ENCODE peak calls at places on chromosomes 11 and 22, in nine cellular contexts. One of them, this sample, is unnamed. For H3K27me3, H3K36me3 and H3K4me1, the result is how much of the 10 kb centered on the place peaks cover.

GRCh38 chr22:26894766-26895485 is 237.5 kb downstream of the MIAT start:
- DNase-seq in lung: peak
- DNase-seq in SJSA1: peak
- DNase-seq in ascending aorta: peak
- DNase-seq in fibroblast of lung: peak
- DNase-seq in mesenchymal stem cell: peak
- DNase-seq in pancreas: peak
- DNase-seq in mesendoderm: no peak
- DNase-seq in GM23248: peak
- DNase-seq in this sample: no peak

GRCh38 chr22:26702906-26703830 is 45.8 kb downstream of the MIAT start:
- DNase-seq in pancreas: no peak
- DNase-seq in mesenchymal stem cell: no peak
- DNase-seq in ascending aorta: no peak
- DNase-seq in lung: no peak
- DNase-seq in mesendoderm: no peak
- DNase-seq in fibroblast of lung: peak
- DNase-seq in GM23248: peak
- DNase-seq in SJSA1: peak
- DNase-seq in this sample: no peak

GRCh38 chr11:122748968-122749687 is 89.2 kb upstream of the CRTAM start:
- DNase-seq in pancreas: no peak
- DNase-seq in SJSA1: peak
- DNase-seq in mesendoderm: no peak
- DNase-seq in GM23248: peak
- DNase-seq in lung: peak
- DNase-seq in mesenchymal stem cell: peak
- DNase-seq in ascending aorta: peak
- DNase-seq in fibroblast of lung: peak
- DNase-seq in this sample: peak

GRCh38 chr11:34501500-34501899 is 12.1 kb downstream of the ELF5 start:
- DNase-seq in GM23248: peak
- DNase-seq in fibroblast of lung: peak
- DNase-seq in mesenchymal stem cell: peak
- DNase-seq in lung: peak
- DNase-seq in pancreas: no peak
- DNase-seq in SJSA1: no peak
- DNase-seq in ascending aorta: no peak
- DNase-seq in mesendoderm: no peak
- DNase-seq in this sample: no peak

GRCh38 chr11:112529071-112529470 is 268.4 kb upstream of the PLET1 start:
- DNase-seq in mesendoderm: no peak
- DNase-seq in fibroblast of lung: no peak
- DNase-seq in lung: no peak
- DNase-seq in ascending aorta: no peak
- DNase-seq in pancreas: no peak
- DNase-seq in GM23248: no peak
- DNase-seq in SJSA1: no peak
- DNase-seq in mesenchymal stem cell: no peak
- DNase-seq in this sample: no peak

GRCh38 chr22:47401976-47402770 is 639.7 kb downstream of the TBC1D22A start:
- DNase-seq in ascending aorta: no peak
- DNase-seq in pancreas: no peak
- DNase-seq in SJSA1: no peak
- DNase-seq in mesenchymal stem cell: no peak
- DNase-seq in lung: no peak
- DNase-seq in fibroblast of lung: no peak
- DNase-seq in GM23248: peak
- DNase-seq in mesendoderm: no peak
- DNase-seq in this sample: no peak

GRCh38 chr22:47692811-47693210 is 930.4 kb downstream of the TBC1D22A start:
- DNase-seq in fibroblast of lung: no peak
- DNase-seq in mesenchymal stem cell: no peak
- DNase-seq in lung: no peak
- DNase-seq in SJSA1: no peak
- DNase-seq in pancreas: no peak
- DNase-seq in ascending aorta: no peak
- DNase-seq in mesendoderm: no peak
- DNase-seq in GM23248: no peak
- DNase-seq in this sample: no peak

GRCh38 chr22:29300807-29301601 is 5.4 kb upstream of the GAS2L1 start:
- DNase-seq in mesendoderm: peak
- DNase-seq in GM23248: no peak
- DNase-seq in mesenchymal stem cell: no peak
- DNase-seq in SJSA1: no peak
- DNase-seq in ascending aorta: no peak
- DNase-seq in fibroblast of lung: no peak
- DNase-seq in pancreas: peak
- DNase-seq in lung: no peak
- DNase-seq in this sample: no peak

GRCh38 chr11:73760066-73760679 is 701 bp downstream of the RAB6A start:
- DNase-seq in fibroblast of lung: peak
- DNase-seq in pancreas: peak
- DNase-seq in ascending aorta: peak
- DNase-seq in SJSA1: no peak
- DNase-seq in mesenchymal stem cell: peak
- DNase-seq in GM23248: peak
- DNase-seq in mesendoderm: peak
- DNase-seq in lung: peak
- DNase-seq in this sample: peak

GRCh38 chr22:17091851-17092250 is 7.1 kb downstream of the IL17RA start:
- DNase-seq in lung: no peak
- DNase-seq in mesenchymal stem cell: no peak
- DNase-seq in pancreas: no peak
- DNase-seq in GM23248: no peak
- DNase-seq in mesendoderm: no peak
- DNase-seq in SJSA1: no peak
- DNase-seq in fibroblast of lung: no peak
- DNase-seq in ascending aorta: no peak
- DNase-seq in this sample: no peak

GRCh38 chr11:120215634-120216033 is 4.8 kb downstream of the OAF start:
- DNase-seq in mesenchymal stem cell: peak
- DNase-seq in lung: no peak
- DNase-seq in ascending aorta: peak
- DNase-seq in pancreas: no peak
- DNase-seq in GM23248: peak
- DNase-seq in mesendoderm: no peak
- DNase-seq in fibroblast of lung: peak
- DNase-seq in SJSA1: no peak
- DNase-seq in this sample: no peak

GRCh38 chr22:31995046-31995445 is 48.0 kb upstream of the SLC5A1 start:
- DNase-seq in lung: no peak
- DNase-seq in ascending aorta: no peak
- DNase-seq in SJSA1: no peak
- DNase-seq in mesenchymal stem cell: no peak
- DNase-seq in mesendoderm: peak
- DNase-seq in pancreas: no peak
- DNase-seq in fibroblast of lung: no peak
- DNase-seq in GM23248: no peak
- DNase-seq in this sample: peak

GRCh38 chr11:45145421-45146071 is 893 bp upstream of the PRDM11 start:
- DNase-seq in fibroblast of lung: peak
- DNase-seq in pancreas: peak
- DNase-seq in SJSA1: no peak
- DNase-seq in lung: peak
- DNase-seq in mesendoderm: peak
- DNase-seq in mesenchymal stem cell: peak
- DNase-seq in GM23248: peak
- DNase-seq in ascending aorta: peak
- DNase-seq in this sample: peak

GRCh38 chr11:77402218-77402556 is 71.7 kb downstream of the PAK1 start:
- DNase-seq in mesendoderm: no peak
- DNase-seq in fibroblast of lung: no peak
- DNase-seq in mesenchymal stem cell: no peak
- DNase-seq in GM23248: no peak
- DNase-seq in pancreas: no peak
- DNase-seq in ascending aorta: no peak
- DNase-seq in lung: no peak
- DNase-seq in SJSA1: no peak
- DNase-seq in this sample: no peak

GRCh38 chr11:77619576-77620198 is 17.9 kb downstream of the CLNS1A start:
- DNase-seq in pancreas: no peak
- DNase-seq in lung: no peak
- DNase-seq in fibroblast of lung: peak
- DNase-seq in SJSA1: peak
- DNase-seq in mesenchymal stem cell: peak
- DNase-seq in mesendoderm: peak
- DNase-seq in GM23248: peak
- DNase-seq in ascending aorta: no peak
- DNase-seq in this sample: peak

GRCh38 chr11:48669146-48669545 is 180.6 kb downstream of the OR4A47 start:
- DNase-seq in lung: no peak
- DNase-seq in GM23248: no peak
- DNase-seq in fibroblast of lung: no peak
- DNase-seq in SJSA1: no peak
- DNase-seq in ascending aorta: no peak
- DNase-seq in mesenchymal stem cell: no peak
- DNase-seq in pancreas: no peak
- DNase-seq in mesendoderm: no peak
- DNase-seq in this sample: no peak

GRCh38 chr11:119158467-119158866 is 9.6 kb downstream of the ABCG4 start:
- DNase-seq in mesendoderm: no peak
- DNase-seq in pancreas: no peak
- DNase-seq in fibroblast of lung: no peak
- DNase-seq in SJSA1: no peak
- DNase-seq in lung: no peak
- DNase-seq in GM23248: no peak
- DNase-seq in mesenchymal stem cell: no peak
- DNase-seq in ascending aorta: no peak
- DNase-seq in this sample: no peak
- H3K27me3 ChIP-seq in mesendoderm: under half
- H3K27me3 ChIP-seq in pancreas: under half
- H3K27me3 ChIP-seq in fibroblast of lung: under half
- H3K27me3 ChIP-seq in SJSA1: under half
- H3K27me3 ChIP-seq in lung: under half
- H3K27me3 ChIP-seq in GM23248: under half
- H3K27me3 ChIP-seq in mesenchymal stem cell: under half
- H3K27me3 ChIP-seq in ascending aorta: under half
- H3K27me3 ChIP-seq in this sample: under half

GRCh38 chr22:37330200-37331033 is 48.1 kb downstream of the CYTH4 start:
- DNase-seq in pancreas: peak
- DNase-seq in ascending aorta: no peak
- DNase-seq in GM23248: peak
- DNase-seq in mesendoderm: peak
- DNase-seq in fibroblast of lung: peak
- DNase-seq in lung: no peak
- DNase-seq in mesenchymal stem cell: peak
- DNase-seq in SJSA1: no peak
- DNase-seq in this sample: peak
- H3K36me3 ChIP-seq in pancreas: under half
- H3K36me3 ChIP-seq in ascending aorta: under half
- H3K36me3 ChIP-seq in GM23248: under half
- H3K36me3 ChIP-seq in mesendoderm: under half
- H3K36me3 ChIP-seq in fibroblast of lung: under half
- H3K36me3 ChIP-seq in lung: under half
- H3K36me3 ChIP-seq in mesenchymal stem cell: under half
- H3K36me3 ChIP-seq in SJSA1: under half
- H3K36me3 ChIP-seq in this sample: under half

DNA sequence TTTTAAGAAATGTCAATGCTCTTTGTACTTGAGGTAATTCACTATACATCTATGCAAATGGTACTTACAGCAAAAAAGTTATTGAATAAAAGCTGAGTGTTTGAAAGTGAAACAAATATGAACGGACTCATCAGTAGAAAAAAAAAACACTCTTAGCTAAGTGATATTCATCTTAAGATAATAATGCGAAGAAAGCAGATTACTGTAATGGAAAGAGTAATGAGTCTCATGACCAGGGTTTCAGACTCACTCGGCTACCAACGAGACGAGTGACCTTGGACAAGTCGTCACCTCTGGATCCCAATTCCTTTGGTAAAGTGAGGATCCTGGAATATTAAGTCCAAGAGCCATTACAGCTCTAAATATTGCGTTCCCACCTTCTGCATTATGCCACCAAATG is 57.0 kb downstream of the PACSIN2 start:
- DNase-seq in ascending aorta: no peak
- DNase-seq in SJSA1: no peak
- DNase-seq in mesendoderm: no peak
- DNase-seq in lung: no peak
- DNase-seq in mesenchymal stem cell: no peak
- DNase-seq in pancreas: no peak
- DNase-seq in GM23248: no peak
- DNase-seq in fibroblast of lung: no peak
- DNase-seq in this sample: no peak
- H3K4me1 ChIP-seq in ascending aorta: under half
- H3K4me1 ChIP-seq in SJSA1: under half
- H3K4me1 ChIP-seq in mesendoderm: under half
- H3K4me1 ChIP-seq in lung: under half
- H3K4me1 ChIP-seq in mesenchymal stem cell: under half
- H3K4me1 ChIP-seq in pancreas: half or more
- H3K4me1 ChIP-seq in GM23248: under half
- H3K4me1 ChIP-seq in fibroblast of lung: under half
- H3K4me1 ChIP-seq in this sample: half or more

DNA sequence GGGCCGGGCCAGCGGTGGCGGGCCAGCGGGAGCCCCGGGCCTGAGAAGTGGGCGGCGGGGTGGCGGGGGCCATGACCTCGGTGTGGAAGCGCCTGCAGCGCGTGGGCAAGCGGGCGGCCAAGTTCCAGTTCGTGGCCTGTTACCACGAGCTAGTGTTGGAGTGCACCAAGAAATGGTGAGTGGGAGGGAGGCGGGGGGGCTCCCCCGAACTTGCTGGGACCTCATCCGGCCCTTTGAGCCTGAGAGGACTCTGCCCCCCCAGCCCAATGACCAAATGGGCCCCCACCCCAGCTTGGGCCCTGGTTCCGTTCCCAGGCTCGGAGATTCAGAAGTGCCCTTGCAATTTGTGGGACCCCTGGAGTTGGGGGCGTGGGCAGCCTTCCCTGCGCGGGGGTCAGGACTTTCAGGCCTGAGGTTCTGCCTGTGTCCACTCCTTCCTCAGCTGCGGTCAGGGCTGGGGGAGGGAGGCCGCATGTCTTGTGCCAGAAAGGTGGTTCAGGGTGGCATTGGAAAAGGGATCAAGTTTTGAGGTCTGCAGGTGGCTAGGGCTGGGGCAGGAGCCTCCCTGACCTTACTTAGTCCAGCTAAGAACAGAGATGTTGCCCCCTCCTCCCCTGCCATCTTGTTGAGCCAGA is 496 bp downstream of the EHBP1L1 start:
- DNase-seq in GM23248: peak
- DNase-seq in pancreas: peak
- DNase-seq in lung: no peak
- DNase-seq in ascending aorta: no peak
- DNase-seq in mesenchymal stem cell: no peak
- DNase-seq in mesendoderm: no peak
- DNase-seq in fibroblast of lung: no peak
- DNase-seq in SJSA1: no peak
- DNase-seq in this sample: no peak
- H3K27me3 ChIP-seq in GM23248: under half
- H3K27me3 ChIP-seq in pancreas: under half
- H3K27me3 ChIP-seq in lung: under half
- H3K27me3 ChIP-seq in ascending aorta: under half
- H3K27me3 ChIP-seq in mesenchymal stem cell: under half
- H3K27me3 ChIP-seq in mesendoderm: under half
- H3K27me3 ChIP-seq in fibroblast of lung: under half
- H3K27me3 ChIP-seq in SJSA1: under half
- H3K27me3 ChIP-seq in this sample: under half

GRCh38 chr11:8917157-8917820 is 6.3 kb downstream of the AKIP1 start:
- DNase-seq in lung: peak
- DNase-seq in SJSA1: peak
- DNase-seq in mesenchymal stem cell: peak
- DNase-seq in ascending aorta: peak
- DNase-seq in mesendoderm: peak
- DNase-seq in GM23248: peak
- DNase-seq in fibroblast of lung: peak
- DNase-seq in pancreas: no peak
- DNase-seq in this sample: peak
- H3K36me3 ChIP-seq in lung: under half
- H3K36me3 ChIP-seq in SJSA1: under half
- H3K36me3 ChIP-seq in mesenchymal stem cell: under half
- H3K36me3 ChIP-seq in ascending aorta: under half
- H3K36me3 ChIP-seq in mesendoderm: under half
- H3K36me3 ChIP-seq in GM23248: under half
- H3K36me3 ChIP-seq in fibroblast of lung: under half
- H3K36me3 ChIP-seq in pancreas: under half
- H3K36me3 ChIP-seq in this sample: under half